ENCODE peak calls at places on chromosomes 5 and 9, in nine cellular contexts. One of them, this sample, is unnamed.

GRCh38 chr5:146016764-146017484 is 80.5 kb downstream of the SH3RF2 start:
- DNase-seq in adrenal gland: no peak
- DNase-seq in heart left ventricle: no peak
- DNase-seq in transverse colon: no peak
- DNase-seq in spleen: no peak
- DNase-seq in esophagus squamous epithelium: no peak
- DNase-seq in gastrocnemius medialis: no peak
- DNase-seq in IMR-90: no peak
- DNase-seq in ovary: no peak
- DNase-seq in this sample: no peak

GRCh38 chr9:104367507-104367906 is 136.6 kb upstream of the OR13F1 start:
- DNase-seq in esophagus squamous epithelium: no peak
- DNase-seq in IMR-90: no peak
- DNase-seq in gastrocnemius medialis: no peak
- DNase-seq in ovary: no peak
- DNase-seq in transverse colon: no peak
- DNase-seq in heart left ventricle: no peak
- DNase-seq in spleen: no peak
- DNase-seq in adrenal gland: no peak
- DNase-seq in this sample: no peak

GRCh38 chr9:95696701-95697100 is 178.8 kb upstream of the ERCC6L2 start:
- DNase-seq in esophagus squamous epithelium: no peak
- DNase-seq in ovary: no peak
- DNase-seq in IMR-90: no peak
- DNase-seq in transverse colon: peak
- DNase-seq in spleen: no peak
- DNase-seq in adrenal gland: no peak
- DNase-seq in gastrocnemius medialis: no peak
- DNase-seq in heart left ventricle: no peak
- DNase-seq in this sample: no peak

GRCh38 chr5:127875235-127876021 is 172.2 kb downstream of the CCDC192 start:
- DNase-seq in gastrocnemius medialis: peak
- DNase-seq in heart left ventricle: peak
- DNase-seq in adrenal gland: peak
- DNase-seq in spleen: no peak
- DNase-seq in ovary: no peak
- DNase-seq in transverse colon: peak
- DNase-seq in IMR-90: peak
- DNase-seq in esophagus squamous epithelium: no peak
- DNase-seq in this sample: no peak

GRCh38 chr5:172235827-172236749 is 42.1 kb downstream of the EFCAB9 start:
- DNase-seq in heart left ventricle: no peak
- DNase-seq in gastrocnemius medialis: no peak
- DNase-seq in adrenal gland: no peak
- DNase-seq in spleen: no peak
- DNase-seq in esophagus squamous epithelium: no peak
- DNase-seq in IMR-90: peak
- DNase-seq in ovary: no peak
- DNase-seq in transverse colon: peak
- DNase-seq in this sample: no peak

GRCh38 chr5:132824426-132824825 is 6.0 kb downstream of the SHROOM1 start:
- DNase-seq in esophagus squamous epithelium: no peak
- DNase-seq in spleen: no peak
- DNase-seq in gastrocnemius medialis: no peak
- DNase-seq in IMR-90: no peak
- DNase-seq in ovary: no peak
- DNase-seq in adrenal gland: no peak
- DNase-seq in heart left ventricle: no peak
- DNase-seq in transverse colon: no peak
- DNase-seq in this sample: no peak

GRCh38 chr9:89484475-89485404 is 13.2 kb downstream of the SEMA4D start:
- DNase-seq in gastrocnemius medialis: no peak
- DNase-seq in transverse colon: peak
- DNase-seq in IMR-90: peak
- DNase-seq in ovary: no peak
- DNase-seq in heart left ventricle: no peak
- DNase-seq in esophagus squamous epithelium: no peak
- DNase-seq in spleen: no peak
- DNase-seq in adrenal gland: no peak
- DNase-seq in this sample: no peak

GRCh38 chr5:115558388-115558956 is 13.9 kb upstream of the FEM1C start:
- DNase-seq in gastrocnemius medialis: no peak
- DNase-seq in spleen: no peak
- DNase-seq in heart left ventricle: no peak
- DNase-seq in transverse colon: no peak
- DNase-seq in ovary: peak
- DNase-seq in adrenal gland: no peak
- DNase-seq in IMR-90: peak
- DNase-seq in esophagus squamous epithelium: no peak
- DNase-seq in this sample: no peak

GRCh38 chr5:151651997-151652645 is 34.6 kb downstream of the SPARC start:
- DNase-seq in IMR-90: peak
- DNase-seq in esophagus squamous epithelium: no peak
- DNase-seq in adrenal gland: peak
- DNase-seq in transverse colon: peak
- DNase-seq in heart left ventricle: peak
- DNase-seq in gastrocnemius medialis: peak
- DNase-seq in ovary: peak
- DNase-seq in spleen: peak
- DNase-seq in this sample: peak

GRCh38 chr9:35114113-35114847 is 1.4 kb downstream of the ATOSB start:
- DNase-seq in heart left ventricle: peak
- DNase-seq in gastrocnemius medialis: peak
- DNase-seq in transverse colon: peak
- DNase-seq in esophagus squamous epithelium: peak
- DNase-seq in ovary: peak
- DNase-seq in IMR-90: peak
- DNase-seq in adrenal gland: peak
- DNase-seq in spleen: peak
- DNase-seq in this sample: peak

GRCh38 chr5:126799780-126800179 is 22.8 kb downstream of the LMNB1 start:
- DNase-seq in spleen: no peak
- DNase-seq in transverse colon: no peak
- DNase-seq in heart left ventricle: no peak
- DNase-seq in adrenal gland: no peak
- DNase-seq in ovary: no peak
- DNase-seq in IMR-90: no peak
- DNase-seq in esophagus squamous epithelium: no peak
- DNase-seq in gastrocnemius medialis: no peak
- DNase-seq in this sample: no peak

GRCh38 chr5:150320048-150320555 is 17.4 kb upstream of the ARSI start:
- DNase-seq in adrenal gland: peak
- DNase-seq in IMR-90: peak
- DNase-seq in heart left ventricle: no peak
- DNase-seq in transverse colon: peak
- DNase-seq in esophagus squamous epithelium: no peak
- DNase-seq in gastrocnemius medialis: peak
- DNase-seq in spleen: no peak
- DNase-seq in ovary: peak
- DNase-seq in this sample: no peak

GRCh38 chr9:120928720-120929389 is 2.3 kb upstream of the TRAF1 start:
- DNase-seq in gastrocnemius medialis: peak
- DNase-seq in spleen: peak
- DNase-seq in heart left ventricle: peak
- DNase-seq in transverse colon: peak
- DNase-seq in adrenal gland: peak
- DNase-seq in ovary: peak
- DNase-seq in IMR-90: no peak
- DNase-seq in esophagus squamous epithelium: peak
- DNase-seq in this sample: no peak

GRCh38 chr5:73796164-73797141 is 170.5 kb downstream of the ARHGEF28 start:
- DNase-seq in gastrocnemius medialis: no peak
- DNase-seq in heart left ventricle: no peak
- DNase-seq in adrenal gland: peak
- DNase-seq in ovary: peak
- DNase-seq in IMR-90: peak
- DNase-seq in spleen: no peak
- DNase-seq in transverse colon: no peak
- DNase-seq in esophagus squamous epithelium: no peak
- DNase-seq in this sample: peak

GRCh38 chr5:81922790-81923398 is 48.9 kb upstream of the ATG10 start:
- DNase-seq in transverse colon: no peak
- DNase-seq in ovary: no peak
- DNase-seq in esophagus squamous epithelium: no peak
- DNase-seq in spleen: no peak
- DNase-seq in adrenal gland: no peak
- DNase-seq in IMR-90: no peak
- DNase-seq in heart left ventricle: no peak
- DNase-seq in gastrocnemius medialis: no peak
- DNase-seq in this sample: no peak

GRCh38 chr9:135591491-135592330 is 30.2 kb downstream of the PAEP start:
- DNase-seq in heart left ventricle: peak
- DNase-seq in transverse colon: no peak
- DNase-seq in esophagus squamous epithelium: no peak
- DNase-seq in gastrocnemius medialis: no peak
- DNase-seq in adrenal gland: no peak
- DNase-seq in ovary: no peak
- DNase-seq in IMR-90: no peak
- DNase-seq in spleen: peak
- DNase-seq in this sample: no peak

GRCh38 chr5:179607449-179607931 is 16.0 kb downstream of the HNRNPH1 start:
- DNase-seq in adrenal gland: peak
- DNase-seq in transverse colon: no peak
- DNase-seq in IMR-90: no peak
- DNase-seq in gastrocnemius medialis: peak
- DNase-seq in spleen: peak
- DNase-seq in ovary: no peak
- DNase-seq in esophagus squamous epithelium: no peak
- DNase-seq in heart left ventricle: no peak
- DNase-seq in this sample: no peak
- TF ChIP-seq POLR2A in adrenal gland: no peak
- TF ChIP-seq POLR2A in transverse colon: no peak
- TF ChIP-seq POLR2A in IMR-90: no peak
- TF ChIP-seq POLR2A in gastrocnemius medialis: no peak
- TF ChIP-seq POLR2A in spleen: no peak
- TF ChIP-seq POLR2A in ovary: no peak
- TF ChIP-seq POLR2A in esophagus squamous epithelium: no peak
- TF ChIP-seq POLR2A in heart left ventricle: no peak
- TF ChIP-seq POLR2A in this sample: no peak

DNA sequence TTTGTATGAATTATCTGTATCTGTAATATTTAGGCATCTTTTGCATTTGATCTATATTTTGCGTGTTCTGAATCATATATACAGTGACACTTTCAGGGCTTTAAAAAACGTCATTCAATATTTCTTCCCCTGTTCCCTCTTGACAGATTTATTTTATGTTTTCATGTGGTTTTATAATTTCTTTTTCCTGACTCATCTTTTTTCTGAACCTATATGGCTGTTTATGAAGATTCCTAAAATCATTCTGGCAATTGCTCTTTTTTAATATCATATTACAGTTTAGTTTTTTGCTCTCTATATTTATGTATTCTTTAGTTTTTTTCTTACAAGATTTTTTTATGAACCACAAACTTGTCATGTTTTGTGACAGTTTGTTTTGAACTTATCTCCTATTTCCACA is 67.7 kb downstream of the SMARCA2 start:
- DNase-seq in adrenal gland: no peak
- DNase-seq in gastrocnemius medialis: no peak
- DNase-seq in IMR-90: no peak
- DNase-seq in ovary: no peak
- DNase-seq in esophagus squamous epithelium: no peak
- DNase-seq in transverse colon: no peak
- DNase-seq in spleen: no peak
- DNase-seq in heart left ventricle: no peak
- DNase-seq in this sample: no peak
- TF ChIP-seq POLR2A in adrenal gland: no peak
- TF ChIP-seq POLR2A in gastrocnemius medialis: no peak
- TF ChIP-seq POLR2A in IMR-90: no peak
- TF ChIP-seq POLR2A in ovary: no peak
- TF ChIP-seq POLR2A in esophagus squamous epithelium: no peak
- TF ChIP-seq POLR2A in transverse colon: no peak
- TF ChIP-seq POLR2A in spleen: no peak
- TF ChIP-seq POLR2A in heart left ventricle: no peak
- TF ChIP-seq POLR2A in this sample: no peak

DNA sequence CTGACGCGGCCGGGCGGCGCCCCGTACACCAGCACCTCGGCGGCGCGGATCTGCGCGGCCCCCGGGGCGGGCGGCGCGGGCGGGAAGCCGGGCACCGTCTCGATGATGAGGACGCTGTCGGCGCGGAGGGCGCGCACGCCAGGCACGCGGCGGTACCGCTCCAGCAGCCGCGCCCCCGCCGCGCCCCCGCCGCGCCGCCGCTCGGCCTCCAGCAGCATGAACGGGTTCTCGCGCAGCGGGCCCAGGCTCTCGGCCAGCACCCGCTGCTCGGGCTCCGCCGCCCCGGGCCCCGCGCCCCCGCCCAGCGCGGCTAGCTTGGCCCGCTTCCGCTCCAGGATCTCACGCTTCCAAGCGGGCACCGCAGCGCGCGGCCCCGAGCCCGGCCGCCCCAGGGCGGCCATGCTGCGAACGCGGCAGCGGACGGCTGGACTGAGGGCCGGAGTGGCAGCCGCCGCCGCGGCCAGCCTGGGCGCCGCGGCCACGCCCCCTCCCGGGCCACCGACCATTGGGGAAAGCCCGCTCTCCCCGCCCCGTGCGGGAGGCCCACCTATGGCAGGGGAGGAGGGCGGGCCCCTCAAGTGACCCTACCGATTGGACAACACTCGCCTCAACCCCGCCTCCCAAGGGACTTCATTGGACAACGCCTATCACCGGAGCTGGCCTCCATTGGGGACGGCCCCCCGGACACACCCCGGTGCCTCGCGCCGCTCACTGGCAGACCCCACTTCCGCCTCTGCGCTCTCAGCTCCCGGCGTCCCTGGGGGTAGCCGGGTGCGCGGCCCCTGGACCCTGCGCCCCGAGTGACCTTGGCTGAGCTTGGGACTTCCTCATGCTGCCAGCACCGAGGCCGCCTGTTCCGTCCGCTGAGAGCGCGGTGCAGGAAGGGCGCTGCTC is at the start of gene TPRN:
- DNase-seq in heart left ventricle: peak
- DNase-seq in transverse colon: peak
- DNase-seq in ovary: peak
- DNase-seq in gastrocnemius medialis: peak
- DNase-seq in esophagus squamous epithelium: peak
- DNase-seq in adrenal gland: peak
- DNase-seq in IMR-90: peak
- DNase-seq in spleen: peak
- DNase-seq in this sample: peak
- TF ChIP-seq POLR2A in heart left ventricle: peak
- TF ChIP-seq POLR2A in transverse colon: peak
- TF ChIP-seq POLR2A in ovary: peak
- TF ChIP-seq POLR2A in gastrocnemius medialis: peak
- TF ChIP-seq POLR2A in esophagus squamous epithelium: peak
- TF ChIP-seq POLR2A in adrenal gland: peak
- TF ChIP-seq POLR2A in IMR-90: peak
- TF ChIP-seq POLR2A in spleen: peak
- TF ChIP-seq POLR2A in this sample: peak

DNA sequence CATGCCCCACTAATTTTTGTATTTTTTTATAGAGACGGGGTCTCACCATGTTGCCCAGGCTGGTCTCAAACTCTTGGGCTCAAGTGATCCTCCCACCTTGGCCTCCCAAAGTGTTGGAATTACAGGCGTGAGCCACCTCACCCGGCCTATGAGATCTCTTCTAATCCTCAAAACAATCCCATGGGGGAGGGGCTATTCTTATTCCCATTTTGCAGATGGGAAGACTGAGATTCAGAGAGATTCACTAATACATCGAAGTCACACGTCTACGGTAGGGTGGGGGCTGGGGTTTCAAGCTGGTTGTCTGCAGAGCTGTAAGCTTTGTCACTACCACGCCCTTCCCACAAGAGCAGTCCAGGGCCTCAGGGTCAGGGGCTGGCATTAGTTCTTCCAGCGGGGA is 14.0 kb upstream of the NTNG2 start:
- DNase-seq in gastrocnemius medialis: no peak
- DNase-seq in transverse colon: no peak
- DNase-seq in IMR-90: no peak
- DNase-seq in spleen: no peak
- DNase-seq in esophagus squamous epithelium: no peak
- DNase-seq in heart left ventricle: no peak
- DNase-seq in ovary: no peak
- DNase-seq in adrenal gland: no peak
- DNase-seq in this sample: no peak
- TF ChIP-seq POLR2A in gastrocnemius medialis: no peak
- TF ChIP-seq POLR2A in transverse colon: no peak
- TF ChIP-seq POLR2A in IMR-90: no peak
- TF ChIP-seq POLR2A in spleen: no peak
- TF ChIP-seq POLR2A in esophagus squamous epithelium: no peak
- TF ChIP-seq POLR2A in heart left ventricle: no peak
- TF ChIP-seq POLR2A in ovary: no peak
- TF ChIP-seq POLR2A in adrenal gland: no peak
- TF ChIP-seq POLR2A in this sample: no peak